ENCODE peak calls at places on chromosomes 13 and 19, in nine cellular contexts. O is MCF 10A, G is Kasumi-1, B is epithelial cell of proximal tubule, H is T-cell, M is adrenal gland, Z is iris pigment epithelial cell, A is NCI-H2107, F is upper lobe of left lung. K is an unnamed sample.

GRCh38 chr19:1125601-1126533 is 22.1 kb downstream of the GPX4 start:
- DNase-seq in F (peak; percentile 57), H (no peak), M (peak; percentile 80), Z (no peak), A (no peak), O (peak; percentile 84), G (no peak), B (no peak), K (no peak)

GRCh38 chr13:114020750-114021463 is 47.0 kb upstream of the C13orf46 start:
- DNase-seq in B (no peak), Z (no peak), O (no peak), G (no peak), H (no peak), M (no peak), A (peak; percentile 41), F (peak; percentile 80), K (no peak)

GRCh38 chr19:58520257-58520599 is 618 bp upstream of the ZBTB45 start:
- DNase-seq in O (no peak), G (no peak), A (no peak), M (no peak), B (no peak), H (no peak), F (no peak), Z (no peak), K (no peak)

GRCh38 chr19:53102701-53103140 is 501 bp downstream of the ZNF160 start:
- DNase-seq in H (peak; percentile 18), B (no peak), O (peak; percentile 22), A (no peak), Z (peak; percentile 49), F (peak; percentile 89), G (peak; percentile 30), M (peak; percentile 74), K (no peak)

GRCh38 chr19:40549007-40549708 is 27.5 kb upstream of the SHKBP1 start:
- DNase-seq in M (peak; percentile 59), A (no peak), B (no peak), Z (peak; percentile 50), F (peak; percentile 89), G (peak; percentile 29), O (peak; percentile 67), H (peak; percentile 72), K (no peak)

GRCh38 chr19:52527954-52528326 is 472 bp downstream of the ZNF808 start:
- DNase-seq in F (peak; percentile 77), A (no peak), G (no peak), Z (no peak), H (no peak), M (peak; percentile 19), O (peak; percentile 8), B (no peak), K (no peak)

GRCh38 chr13:40786568-40786996 is 2.8 kb upstream of the SLC25A15 start:
- DNase-seq in H (no peak), B (no peak), A (no peak), Z (peak; percentile 62), G (no peak), F (no peak), M (peak; percentile 22), O (no peak), K (no peak)

GRCh38 chr19:678791-679388 is 2.7 kb downstream of the FSTL3 start:
- DNase-seq in O (no peak), B (no peak), F (peak; percentile 84), G (no peak), A (no peak), H (no peak), M (no peak), Z (no peak), K (no peak)

GRCh38 chr19:14497347-14497921 is 1.5 kb upstream of the GIPC1 start:
- DNase-seq in B (no peak), M (peak; percentile 25), Z (no peak), H (no peak), A (no peak), F (peak; percentile 24), G (no peak), O (peak; percentile 51), K (no peak)

GRCh38 chr19:46303702-46304397 is 7.0 kb downstream of the HIF3A start:
- DNase-seq in F (peak; percentile 91), G (no peak), M (peak; percentile 65), B (no peak), A (no peak), O (no peak), Z (peak; percentile 72), H (no peak), K (no peak)

GRCh38 chr13:96809366-96810096 is 184.7 kb downstream of the OXGR1 start:
- DNase-seq in Z (no peak), F (no peak), O (no peak), A (no peak), H (no peak), B (no peak), G (no peak), M (no peak), K (no peak)

GRCh38 chr13:95485045-95485517 is 67.4 kb upstream of the CLDN10 start:
- DNase-seq in M (no peak), G (peak; percentile 56), Z (peak; percentile 52), F (no peak), A (no peak), B (no peak), H (no peak), O (peak; percentile 55), K (peak; percentile 75)

GRCh38 chr19:6103217-6103644 is 7.1 kb downstream of the RFX2 start:
- DNase-seq in M (peak; percentile 92), G (no peak), B (no peak), Z (peak; percentile 87), F (no peak), A (no peak), O (peak; percentile 98), H (no peak), K (no peak)

GRCh38 chr19:13262450-13262849 is 112.2 kb downstream of the IER2 start:
- DNase-seq in A (no peak), B (no peak), M (peak; percentile 11), Z (peak; percentile 45), F (no peak), G (peak; percentile 73), H (no peak), O (peak; percentile 64), K (peak; percentile 8)

GRCh38 chr19:10102787-10103236 is 334 bp upstream of the ANGPTL6 start:
- DNase-seq in Z (no peak), O (no peak), H (no peak), F (peak; percentile 55), B (no peak), A (no peak), G (peak; percentile 43), M (no peak), K (peak; percentile 63)

GRCh38 chr19:49767967-49768581 is 1.3 kb downstream of the AP2A1 start:
- DNase-seq in Z (no peak), O (no peak), G (no peak), H (no peak), A (no peak), B (no peak), M (no peak), F (no peak), K (no peak)

GRCh38 chr13:67827992-67828391 is 597.9 kb upstream of the PCDH9 start:
- DNase-seq in B (no peak), M (no peak), O (no peak), G (no peak), Z (peak; percentile 14), H (no peak), A (no peak), F (no peak), K (no peak)

GRCh38 chr13:101417043-101417406 is 717 bp upstream of the NALCN start:
- DNase-seq in F (no peak), M (no peak), B (peak; percentile 27), O (peak; percentile 89), G (no peak), Z (peak; percentile 67), A (peak; percentile 3), H (no peak), K (no peak)

GRCh38 chr19:33545209-33545981 is 23.8 kb upstream of the PEPD start:
- DNase-seq in H (no peak), B (no peak), F (no peak), Z (no peak), G (no peak), O (no peak), M (no peak), A (no peak), K (no peak)

GRCh38 chr13:23159205-23159586 is 21.6 kb upstream of the SGCG start:
- DNase-seq in O (peak; percentile 21), H (no peak), G (no peak), B (no peak), M (no peak), A (no peak), Z (peak; percentile 35), F (no peak), K (no peak)

GRCh38 chr19:41484822-41485221 is 41.9 kb downstream of the ERICH4 start:
- DNase-seq in Z (no peak), B (no peak), G (no peak), H (no peak), F (no peak), A (no peak), M (no peak), O (no peak), K (no peak)

GRCh38 chr19:40450664-40451063 is 6.5 kb upstream of the SERTAD3 start:
- DNase-seq in Z (no peak), M (no peak), O (no peak), G (no peak), B (no peak), A (no peak), F (no peak), H (no peak), K (no peak)

GRCh38 chr19:10228925-10229324 is 2.2 kb downstream of the S1PR2 start:
- DNase-seq in Z (no peak), B (no peak), H (peak; percentile 18), O (peak; percentile 46), M (no peak), A (no peak), F (no peak), G (peak; percentile 40), K (peak; percentile 13)

GRCh38 chr19:33257828-33258227 is 32.2 kb upstream of the SLC7A10 start:
- DNase-seq in M (no peak), G (no peak), B (no peak), F (no peak), A (no peak), H (no peak), O (no peak), Z (no peak), K (no peak)

GRCh38 chr13:113582841-113583631 is 1.5 kb upstream of the TFDP1 start:
- DNase-seq in A (no peak), H (no peak), G (no peak), O (no peak), M (no peak), Z (no peak), B (no peak), F (peak; percentile 74), K (no peak)

GRCh38 chr19:18789422-18789832 is 1.7 kb downstream of the COMP start:
- DNase-seq in Z (no peak), B (no peak), H (no peak), A (no peak), M (no peak), G (no peak), F (peak; percentile 73), O (no peak), K (no peak)

GRCh38 chr19:16034958-16035560 is 41.2 kb upstream of the TPM4 start:
- DNase-seq in F (peak; percentile 58), H (no peak), B (no peak), M (no peak), O (no peak), G (no peak), Z (no peak), A (no peak), K (no peak)

GRCh38 chr19:662207-662961 is 630 bp downstream of the RNF126 start:
- DNase-seq in H (peak; percentile 66), M (no peak), O (peak; percentile 64), F (peak; percentile 91), G (peak; percentile 38), A (no peak), Z (peak; percentile 35), B (no peak), K (no peak)

GRCh38 chr19:13031917-13032623 is 36.8 kb downstream of the NFIX start:
- DNase-seq in O (no peak), B (no peak), M (no peak), F (no peak), A (peak; percentile 24), Z (no peak), H (no peak), G (no peak), K (no peak)

GRCh38 chr19:55671054-55671378 is 4.0 kb upstream of the EPN1 start:
- DNase-seq in A (no peak), Z (no peak), G (no peak), F (no peak), O (no peak), B (no peak), M (no peak), H (no peak), K (no peak)

GRCh38 chr13:63497601-63498000 is 2082.0 kb upstream of the PCDH20 start:
- DNase-seq in G (no peak), F (no peak), Z (peak; percentile 63), A (no peak), O (no peak), H (no peak), B (no peak), M (no peak), K (no peak)